ENCODE peak calls at places on chromosomes 11 and 22, in eight cellular contexts. Y, U, V, I, O, X, J and P are unnamed samples.

GRCh38 chr11:61645179-61645868 is 34.9 kb upstream of the DAGLA start:
- ATAC-seq in X (no peak), V (no peak), J (peak), U (no peak), Y (peak), I (no peak), O (no peak), P (no peak)

GRCh38 chr22:41009222-41009948 is 58.2 kb downstream of the RBX1 start:
- ATAC-seq in O (peak), V (no peak), I (no peak), U (no peak), X (peak), J (peak), Y (no peak), P (no peak)

GRCh38 chr11:91382946-91383345 is 841.7 kb upstream of the FAT3 start:
- ATAC-seq in J (no peak), V (no peak), Y (no peak), O (no peak), I (no peak), U (no peak), X (no peak), P (no peak)

GRCh38 chr22:25508161-25508560 is 56.3 kb upstream of the GRK3 start:
- ATAC-seq in V (no peak), Y (no peak), O (no peak), X (peak), I (no peak), U (no peak), J (no peak), P (no peak)

GRCh38 chr11:35292290-35292689 is 127.1 kb downstream of the SLC1A2 start:
- ATAC-seq in U (peak), J (no peak), Y (no peak), O (no peak), V (no peak), X (no peak), I (no peak), P (no peak)

GRCh38 chr22:46173152-46173551 is 22.8 kb downstream of the PPARA start:
- ATAC-seq in V (no peak), U (no peak), Y (no peak), I (no peak), J (no peak), O (no peak), X (no peak), P (no peak)

GRCh38 chr11:11481371-11481770 is 128.3 kb upstream of the CSNK2A3 start:
- ATAC-seq in I (no peak), U (no peak), V (no peak), J (no peak), X (peak), Y (no peak), O (no peak), P (no peak)

GRCh38 chr22:33853200-33854097 is 66.8 kb downstream of the LARGE1 start:
- ATAC-seq in X (peak), Y (peak), V (peak), I (no peak), O (no peak), U (peak), J (peak), P (peak)

GRCh38 chr22:17493384-17493981 is 69.8 kb upstream of the SLC25A18 start:
- ATAC-seq in X (peak), I (no peak), V (no peak), O (no peak), U (no peak), J (no peak), Y (no peak), P (no peak)

GRCh38 chr11:11558826-11559225 is 63.0 kb downstream of the GALNT18 start:
- ATAC-seq in Y (no peak), O (no peak), V (no peak), U (no peak), I (no peak), J (peak), X (peak), P (no peak)

GRCh38 chr22:41175546-41175945 is 29.6 kb upstream of the L3MBTL2 start:
- ATAC-seq in J (no peak), O (no peak), X (no peak), I (peak), V (no peak), Y (no peak), U (no peak), P (no peak)

GRCh38 chr11:68398870-68399865 is 61.4 kb upstream of the PPP6R3 start:
- ATAC-seq in J (peak), O (peak), X (no peak), U (no peak), I (no peak), V (no peak), Y (no peak), P (peak)

GRCh38 chr22:28023774-28024173 is 104.7 kb upstream of the PITPNB start:
- ATAC-seq in J (no peak), X (no peak), U (no peak), V (no peak), O (no peak), Y (no peak), I (no peak), P (no peak)

GRCh38 chr11:85827768-85828639 is 17.1 kb upstream of the SYTL2 start:
- ATAC-seq in U (no peak), O (no peak), V (peak), J (peak), X (no peak), I (peak), Y (no peak), P (no peak)

GRCh38 chr22:19194751-19195536 is 16.4 kb upstream of the SLC25A1 start:
- ATAC-seq in U (no peak), Y (no peak), X (no peak), J (no peak), I (no peak), V (no peak), O (no peak), P (no peak)
- TF ChIP-seq POLR2AphosphoS5 in U (no peak), Y (no peak), X (no peak), J (no peak), I (no peak), V (no peak), O (no peak), P (no peak)

GRCh38 chr11:66617148-66617814 is 851 bp downstream of the RBM14 start:
- ATAC-seq in I (no peak), V (peak), O (no peak), J (peak), U (no peak), X (no peak), Y (peak), P (peak)

GRCh38 chr11:66616379-66617147 is at the start of gene RBM14:
- ATAC-seq in J (peak), Y (peak), V (peak), X (peak), O (peak), U (peak), I (peak), P (peak)

GRCh38 chr11:66614073-66614472 is 2.4 kb upstream of the RBM14 start:
- ATAC-seq in U (no peak), O (no peak), J (no peak), I (no peak), Y (no peak), V (no peak), X (no peak), P (no peak)

GRCh38 chr11:66624450-66624849 is 8.0 kb downstream of the RBM14 start:
- ATAC-seq in X (no peak), V (no peak), I (no peak), O (no peak), Y (peak), J (no peak), U (no peak), P (no peak)

DNA sequence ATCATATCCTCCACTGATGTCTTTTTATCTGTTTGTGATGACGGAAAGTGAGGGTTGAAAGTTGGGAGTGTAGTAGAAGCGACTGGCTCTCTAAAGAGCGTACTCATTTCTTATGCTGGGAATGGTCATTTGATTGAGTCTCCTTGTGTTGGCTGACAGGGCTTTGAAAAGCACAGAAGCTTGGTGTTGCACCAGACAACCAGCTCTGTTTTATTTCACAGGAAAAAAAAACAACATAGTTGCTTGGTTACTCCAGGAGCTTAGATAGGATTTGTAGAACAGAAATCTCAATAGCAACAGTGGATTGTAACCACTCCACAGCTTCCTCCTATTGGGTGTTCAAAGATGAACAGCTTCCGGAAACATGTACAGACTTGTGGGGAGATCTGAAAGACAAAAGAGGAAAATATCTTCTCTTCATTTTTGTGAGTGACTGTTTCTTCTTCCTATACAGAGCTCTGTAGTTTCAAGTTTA is 2.7 kb downstream of the RBM14 start:
- ATAC-seq in I (no peak), Y (no peak), J (no peak), X (no peak), V (no peak), U (peak), O (no peak), P (no peak)
- TF ChIP-seq POLR2AphosphoS5 in I (no peak), Y (no peak), J (no peak), X (no peak), V (no peak), U (no peak), O (no peak), P (peak)

DNA sequence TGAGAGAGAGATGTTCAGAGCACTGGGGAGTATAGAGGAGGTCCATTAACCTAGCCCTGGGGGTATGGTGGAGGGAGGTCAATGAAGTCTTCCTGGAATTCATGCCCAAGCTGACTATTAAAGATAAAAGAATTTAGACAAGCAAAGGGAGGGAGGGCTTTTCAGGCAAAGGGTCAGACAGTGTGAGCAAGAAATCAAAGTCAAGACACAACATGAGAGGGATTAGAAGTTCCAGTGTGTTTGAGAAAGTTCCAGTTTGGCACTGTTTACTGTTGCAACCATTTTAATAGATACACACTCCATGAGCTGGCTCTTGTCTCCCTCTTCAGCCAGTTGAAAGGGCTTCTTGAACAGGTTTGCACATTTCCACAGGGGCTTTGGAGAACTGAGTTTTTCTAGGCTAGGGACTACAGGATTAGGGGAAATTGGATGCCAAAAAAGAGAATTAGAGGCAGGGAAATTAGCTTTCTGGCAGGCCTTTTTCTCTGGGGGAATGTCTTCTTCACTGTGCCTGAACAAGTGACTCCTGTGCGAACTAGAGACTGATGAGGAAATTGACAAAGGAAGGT is 14.7 kb upstream of the NNMT start:
- ATAC-seq in U (no peak), Y (no peak), J (no peak), V (no peak), O (no peak), X (no peak), I (no peak), P (no peak)
- TF ChIP-seq POLR2AphosphoS5 in U (no peak), Y (no peak), J (no peak), V (no peak), O (no peak), X (no peak), I (no peak), P (peak)

GRCh38 chr11:65650547-65651338 is 12.0 kb downstream of the RELA start:
- ATAC-seq in I (no peak), O (no peak), Y (no peak), U (no peak), X (no peak), V (no peak), J (no peak), P (no peak)

GRCh38 chr11:65651589-65652510 is 10.9 kb downstream of the RELA start:
- ATAC-seq in J (no peak), I (peak), V (peak), X (peak), O (peak), U (no peak), Y (peak), P (peak)

GRCh38 chr11:65649656-65650546 is 12.0 kb downstream of the SIPA1 start:
- ATAC-seq in X (no peak), Y (no peak), I (no peak), V (no peak), O (no peak), J (no peak), U (no peak), P (no peak)

GRCh38 chr11:65652511-65653228 is 10.0 kb downstream of the RELA start:
- ATAC-seq in J (peak), I (peak), O (peak), Y (peak), V (peak), X (peak), U (peak), P (peak)

DNA sequence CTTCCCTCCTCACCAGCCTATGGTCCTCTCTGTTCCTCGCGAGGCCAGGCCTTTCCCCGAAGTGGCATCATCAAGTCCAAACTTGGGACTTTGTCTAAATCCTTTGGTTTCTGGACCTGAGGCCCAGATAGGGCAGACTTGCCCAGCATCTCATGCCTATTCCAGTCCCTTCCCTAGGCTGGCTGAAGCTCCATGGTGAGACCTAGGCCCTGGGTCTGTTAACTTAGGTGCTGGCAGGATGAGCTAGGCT is 11.5 kb downstream of the RELA start:
- ATAC-seq in J (no peak), Y (no peak), V (no peak), U (no peak), X (no peak), O (no peak), I (no peak), P (no peak)
- TF ChIP-seq POLR2AphosphoS5 in J (no peak), Y (no peak), V (no peak), U (no peak), X (no peak), O (no peak), I (no peak), P (no peak)

GRCh38 chr22:42553475-42554361 is at the start of gene SERHL2:
- ATAC-seq in O (peak), V (peak), X (peak), I (peak), U (peak), Y (peak), J (peak), P (peak)
- TF ChIP-seq POLR2AphosphoS5 in O (peak), V (no peak), X (peak), I (no peak), U (no peak), Y (no peak), J (peak), P (no peak)

DNA sequence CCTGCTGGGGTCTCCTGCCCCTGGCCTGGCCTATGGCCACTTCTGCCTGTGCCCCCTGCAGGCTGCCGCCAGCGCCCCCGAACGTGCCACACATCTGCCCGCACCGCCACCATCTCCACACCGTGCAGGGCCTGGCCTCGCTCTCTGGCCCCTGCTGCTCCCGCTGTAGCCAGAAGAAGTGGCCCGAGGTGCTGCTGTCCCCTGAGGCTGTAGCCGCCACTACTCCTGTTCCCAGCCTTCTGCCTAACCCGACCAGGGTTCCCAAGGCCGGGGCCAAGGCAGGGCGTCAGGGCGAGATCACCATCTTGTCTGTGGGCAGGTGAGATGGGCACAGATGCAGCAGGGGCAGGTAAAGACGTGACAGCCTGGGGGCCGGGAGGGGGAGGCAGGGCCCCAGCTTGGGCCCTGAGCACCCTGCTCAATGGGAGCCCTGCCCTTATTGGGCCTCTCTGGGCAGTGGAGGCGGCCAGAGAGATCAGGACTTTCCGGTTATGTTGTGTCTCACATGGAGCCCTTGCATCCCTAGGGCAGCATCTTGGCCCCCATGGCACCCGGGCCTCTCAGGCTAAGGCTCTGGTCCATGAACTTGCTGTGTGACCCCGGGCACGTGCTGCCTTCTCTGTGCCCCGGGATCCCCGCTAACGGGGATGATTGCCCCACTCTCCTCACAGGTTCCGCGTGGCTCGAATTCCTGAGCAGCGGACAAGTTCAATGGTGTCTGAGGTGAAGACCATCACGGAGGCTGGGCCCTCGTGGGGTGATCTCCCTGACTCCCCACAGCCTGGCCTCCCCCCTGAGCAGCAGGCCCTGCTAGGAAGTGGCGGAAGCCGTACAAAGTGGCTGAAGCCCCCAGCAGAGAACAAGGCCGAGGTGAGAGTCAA is 18.5 kb downstream of the RELT start:
- ATAC-seq in Y (no peak), U (no peak), O (no peak), X (no peak), J (no peak), V (no peak), I (no peak), P (no peak)
- TF ChIP-seq POLR2AphosphoS5 in Y (no peak), U (no peak), O (no peak), X (no peak), J (no peak), V (no peak), I (no peak), P (no peak)